ENCODE peak calls at places on chromosomes 5 and 9, in six cellular contexts. L, F, H, G, M and C are unnamed samples.

GRCh38 chr5:16983022-16983639 is 47.0 kb upstream of the MYO10 start:
- DNase-seq in L (no peak), F (no peak), H (no peak), G (no peak), M (no peak), C (no peak)

GRCh38 chr9:38036359-38037084 is 32.5 kb downstream of the SHB start:
- DNase-seq in L (peak), F (no peak), H (no peak), G (peak), M (no peak), C (no peak)

GRCh38 chr5:172868436-172868923 is 34.4 kb downstream of the ERGIC1 start:
- DNase-seq in L (peak), F (no peak), H (peak), G (no peak), M (peak), C (peak)

GRCh38 chr9:79257215-79257614 is 314.6 kb upstream of the TLE4 start:
- DNase-seq in L (no peak), F (no peak), H (no peak), G (peak), M (peak), C (no peak)

GRCh38 chr5:343461-344401 is 22.2 kb downstream of the AHRR start:
- DNase-seq in L (peak), F (peak), H (no peak), G (peak), M (peak), C (no peak)

GRCh38 chr5:178234121-178234752 is 1.6 kb upstream of the PHYKPL start:
- DNase-seq in L (no peak), F (no peak), H (no peak), G (no peak), M (no peak), C (no peak)

GRCh38 chr9:33510264-33511183 is 13.5 kb upstream of the ANKRD18B start:
- DNase-seq in L (peak), F (no peak), H (no peak), G (peak), M (peak), C (peak)

GRCh38 chr5:126624534-126624933 is 23.8 kb downstream of the PHAX start:
- DNase-seq in L (peak), F (no peak), H (peak), G (peak), M (peak), C (peak)

GRCh38 chr9:78239506-78239905 is 3.6 kb downstream of the CEP78 start:
- DNase-seq in L (peak), F (no peak), H (no peak), G (no peak), M (peak), C (no peak)

GRCh38 chr5:112848116-112848811 is 12.8 kb upstream of the SRP19 start:
- DNase-seq in L (peak), F (no peak), H (peak), G (peak), M (peak), C (peak)